ENCODE peak calls at places on chromosomes 13 and 19, in five cellular contexts. F is mammary epithelial cell, V is uterus, L is tibial nerve, W is heart right ventricle. Y is an unnamed sample. For H3K9me3, the result is how much of the 10 kb centered on the place peaks cover.

GRCh38 chr13:31835932-31836331 is 96.6 kb downstream of the RXFP2 start:
- DNase-seq in F (peak), V (no peak), L (no peak), W (no peak), Y (no peak)

GRCh38 chr13:80010286-80010831 is 330.6 kb downstream of the SPRY2 start:
- DNase-seq in F (no peak), V (no peak), L (no peak), W (no peak), Y (no peak)

GRCh38 chr19:50569023-50569697 is 925 bp upstream of the LRRC4B start:
- DNase-seq in F (no peak), V (no peak), L (no peak), W (no peak), Y (no peak)

GRCh38 chr19:18743281-18743825 is 47.8 kb downstream of the COMP start:
- DNase-seq in F (no peak), V (peak), L (no peak), W (peak), Y (no peak)

GRCh38 chr13:93521307-93521706 is 294.7 kb downstream of the GPC6 start:
- DNase-seq in F (no peak), V (no peak), L (no peak), W (no peak), Y (no peak)

GRCh38 chr19:33683881-33684549 is 62.3 kb downstream of the CHST8 start:
- DNase-seq in F (peak), V (no peak), L (no peak), W (peak), Y (no peak)

GRCh38 chr13:40611004-40611403 is 55.4 kb downstream of the FOXO1 start:
- DNase-seq in F (peak), V (no peak), L (no peak), W (no peak), Y (no peak)

GRCh38 chr19:16944626-16945363 is 56.0 kb downstream of the F2RL3 start:
- DNase-seq in F (no peak), V (no peak), L (no peak), W (peak), Y (no peak)

GRCh38 chr13:50277906-50278305 is 262.7 kb downstream of the KCNRG start:
- DNase-seq in F (no peak), V (no peak), L (no peak), W (no peak), Y (no peak)

GRCh38 chr13:49021953-49022352 is 46.2 kb downstream of the FNDC3A start:
- DNase-seq in F (no peak), V (no peak), L (no peak), W (no peak), Y (no peak)

GRCh38 chr13:24281188-24282008 is 28.0 kb upstream of the C1QTNF9 start:
- DNase-seq in F (no peak), V (no peak), L (no peak), W (no peak), Y (no peak)

GRCh38 chr13:33276581-33276980 is 9.0 kb downstream of the STARD13 start:
- DNase-seq in F (no peak), V (no peak), L (no peak), W (no peak), Y (no peak)

GRCh38 chr19:33814181-33815165 is 17.8 kb downstream of the KCTD15 start:
- DNase-seq in F (no peak), V (no peak), L (no peak), W (no peak), Y (no peak)

GRCh38 chr13:51676739-51677138 is 92.5 kb downstream of the WDFY2 start:
- DNase-seq in F (no peak), V (no peak), L (no peak), W (no peak), Y (no peak)

GRCh38 chr13:27125357-27126282 is 46.0 kb downstream of the USP12 start:
- DNase-seq in F (peak), V (no peak), L (no peak), W (no peak), Y (no peak)

GRCh38 chr19:58181902-58182576 is 822 bp upstream of the ZNF274 start:
- DNase-seq in F (peak), V (no peak), L (peak), W (peak), Y (peak)

GRCh38 chr13:113528101-113528797 is 37.7 kb upstream of the DCUN1D2 start:
- DNase-seq in F (no peak), V (no peak), L (no peak), W (no peak), Y (no peak)

GRCh38 chr19:49553451-49554271 is 25.9 kb downstream of the RCN3 start:
- DNase-seq in F (peak), V (no peak), L (no peak), W (no peak), Y (no peak)

GRCh38 chr13:79837741-79838450 is 356.9 kb downstream of the NDFIP2 start:
- DNase-seq in F (peak), V (no peak), L (no peak), W (no peak), Y (no peak)

GRCh38 chr19:6221220-6221877 is 58.4 kb downstream of the MLLT1 start:
- DNase-seq in F (no peak), V (no peak), L (no peak), W (no peak), Y (no peak)

GRCh38 chr13:48562296-48563066 is 29.6 kb upstream of the RCBTB2 start:
- DNase-seq in F (peak), V (no peak), L (no peak), W (no peak), Y (no peak)

GRCh38 chr19:1315470-1316166 is 29.9 kb downstream of the EFNA2 start:
- DNase-seq in F (peak), V (peak), L (no peak), W (peak), Y (no peak)

GRCh38 chr13:27339299-27339698 is 68.7 kb downstream of the RASL11A start:
- DNase-seq in F (peak), V (no peak), L (peak), W (no peak), Y (no peak)

GRCh38 chr19:3304871-3305423 is 61.4 kb upstream of the NFIC start:
- DNase-seq in F (peak), V (peak), L (peak), W (peak), Y (peak)

GRCh38 chr13:42047561-42048322 is 706 bp upstream of the DGKH start:
- DNase-seq in F (peak), V (peak), L (peak), W (peak), Y (no peak)

GRCh38 chr13:33126909-33127607 is 110.8 kb downstream of the KL start:
- DNase-seq in F (no peak), V (peak), L (no peak), W (peak), Y (no peak)

GRCh38 chr19:56834564-56835375 is 5.8 kb downstream of the PEG3 start:
- DNase-seq in F (no peak), V (no peak), L (no peak), W (no peak), Y (no peak)
- H3K9me3 ChIP-seq in F (under half), V (under half), L (under half), W (under half), Y (under half)

GRCh38 chr19:37082307-37082706 is 4.1 kb downstream of the ZNF420 start:
- DNase-seq in F (no peak), V (no peak), L (no peak), W (no peak), Y (no peak)

DNA sequence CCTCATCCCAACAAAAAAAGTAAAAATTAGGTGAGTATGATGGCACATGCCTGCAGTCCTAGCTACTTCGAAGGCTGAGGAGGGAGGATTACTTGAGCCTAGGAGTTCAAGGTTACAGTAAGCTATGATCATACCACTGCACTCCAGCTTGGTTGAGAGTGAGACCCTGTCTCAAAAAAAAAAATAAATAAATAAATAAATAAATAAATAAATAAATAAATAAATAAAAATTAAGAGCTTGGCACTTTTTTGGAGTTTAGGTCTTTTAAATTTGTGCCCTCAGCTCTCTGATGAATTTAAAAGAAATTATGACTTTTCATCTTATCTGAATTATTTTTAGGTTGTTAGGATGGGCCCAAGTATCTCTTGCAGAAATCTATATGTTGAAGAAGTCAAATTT is 8.9 kb downstream of the ZNF420 start:
- DNase-seq in F (no peak), V (no peak), L (no peak), W (no peak), Y (no peak)
- H3K9me3 ChIP-seq in F (under half), V (under half), L (half or more), W (half or more), Y (under half)

GRCh38 chr19:37699057-37699456 is 20.5 kb downstream of the ZNF607 start:
- DNase-seq in F (no peak), V (no peak), L (no peak), W (no peak), Y (no peak)

GRCh38 chr19:37692956-37693660 is 26.5 kb downstream of the ZNF607 start:
- DNase-seq in F (no peak), V (no peak), L (no peak), W (no peak), Y (no peak)

GRCh38 chr19:37698216-37698615 is 21.3 kb downstream of the ZNF607 start:
- DNase-seq in F (no peak), V (no peak), L (no peak), W (no peak), Y (no peak)

GRCh38 chr19:37691881-37692504 is 27.6 kb downstream of the ZNF607 start:
- DNase-seq in F (peak), V (peak), L (peak), W (peak), Y (peak)

GRCh38 chr19:37695144-37695899 is 24.2 kb downstream of the ZNF607 start:
- DNase-seq in F (no peak), V (no peak), L (no peak), W (no peak), Y (no peak)
- H3K9me3 ChIP-seq in F (under half), V (under half), L (under half), W (under half), Y (under half)

DNA sequence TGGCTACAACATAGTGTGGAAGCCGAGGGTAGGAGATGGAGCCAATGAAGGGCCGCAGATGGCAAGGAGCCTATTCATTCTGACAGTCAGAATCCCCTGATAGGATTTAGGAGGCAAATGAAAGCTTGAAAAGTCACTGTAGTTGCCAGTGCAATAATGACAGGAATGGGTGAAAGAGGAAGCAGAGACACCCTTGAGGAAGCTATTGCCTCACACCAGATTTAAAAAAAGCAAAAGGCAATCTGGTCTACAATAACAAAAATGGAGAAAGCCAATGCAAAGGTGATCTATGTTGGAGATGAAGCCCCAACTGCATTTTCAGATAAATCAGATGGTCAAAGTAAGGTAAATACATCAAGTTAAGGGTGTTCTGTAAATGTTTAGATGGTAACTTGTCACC is 158.5 kb downstream of the TUBA3C start:
- DNase-seq in F (no peak), V (no peak), L (no peak), W (no peak), Y (no peak)
- H3K9me3 ChIP-seq in F (under half), V (under half), L (under half), W (under half), Y (under half)

GRCh38 chr13:111537843-111538499 is 217.5 kb downstream of the TEX29 start:
- DNase-seq in F (no peak), V (no peak), L (no peak), W (no peak), Y (no peak)
- H3K9me3 ChIP-seq in F (under half), V (under half), L (under half), W (under half), Y (under half)

GRCh38 chr19:11754663-11755062 is 12.1 kb upstream of the ZNF441 start:
- DNase-seq in F (no peak), V (no peak), L (no peak), W (no peak), Y (no peak)

GRCh38 chr19:11752244-11752736 is 13.5 kb upstream of the ZNF823 start:
- DNase-seq in F (no peak), V (no peak), L (no peak), W (no peak), Y (no peak)

GRCh38 chr19:11745871-11746270 is 7.1 kb upstream of the ZNF823 start:
- DNase-seq in F (no peak), V (no peak), L (no peak), W (no peak), Y (no peak)

GRCh38 chr19:11747277-11747676 is 8.5 kb upstream of the ZNF823 start:
- DNase-seq in F (no peak), V (no peak), L (no peak), W (no peak), Y (no peak)

DNA sequence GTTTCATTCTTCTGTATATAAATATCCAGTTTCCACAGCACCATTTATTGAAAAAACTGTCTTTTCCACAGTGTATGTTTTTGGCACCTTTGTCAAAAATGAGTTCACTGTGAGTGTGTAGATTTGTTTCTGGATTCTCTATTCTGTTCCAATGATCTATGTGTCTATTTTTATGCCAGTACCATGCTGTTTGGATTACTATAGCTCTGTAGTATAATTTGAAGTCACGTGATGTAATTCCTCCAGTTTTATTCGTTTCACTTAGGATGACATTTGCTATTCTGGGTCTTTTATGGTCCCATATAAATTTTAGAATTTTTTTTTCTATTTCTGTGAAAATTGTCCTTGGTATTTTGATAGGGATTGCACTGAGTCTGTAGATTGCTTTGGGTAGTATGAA is 11.0 kb upstream of the ZNF823 start:
- DNase-seq in F (no peak), V (no peak), L (no peak), W (no peak), Y (no peak)
- H3K9me3 ChIP-seq in F (under half), V (under half), L (under half), W (half or more), Y (under half)

GRCh38 chr19:45995715-45996385 is 583 bp downstream of the CCDC61 start:
- DNase-seq in F (no peak), V (no peak), L (no peak), W (no peak), Y (no peak)
- H3K9me3 ChIP-seq in F (under half), V (under half), L (under half), W (under half), Y (under half)

DNA sequence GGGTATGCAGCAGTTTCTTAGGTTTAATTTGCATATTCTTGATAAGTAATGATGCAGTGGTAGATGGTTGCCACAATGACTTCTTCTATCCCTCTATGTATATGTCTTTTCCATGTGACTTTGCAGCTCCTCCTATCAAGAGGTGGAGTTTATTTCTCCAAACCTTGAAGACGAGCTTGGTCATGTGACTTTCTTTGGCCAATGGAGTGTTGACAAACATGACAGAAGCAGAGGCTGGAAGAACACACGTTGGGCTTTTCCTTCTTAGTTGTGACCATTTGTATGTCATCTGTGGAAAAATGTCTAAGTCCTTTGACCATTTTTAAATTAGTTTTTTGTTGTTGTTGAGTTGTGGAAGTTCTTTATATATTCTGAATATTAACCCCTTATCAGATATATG is 32.3 kb downstream of the ZNF333 start:
- DNase-seq in F (no peak), V (no peak), L (no peak), W (no peak), Y (no peak)
- H3K9me3 ChIP-seq in F (under half), V (half or more), L (half or more), W (half or more), Y (under half)